ENCODE peak calls at places on chromosome 22, in seven cellular contexts. One of them, this sample, is unnamed.

GRCh38 chr22:23649071-23649501 is 17.0 kb upstream of the DRICH1 start:
- DNase-seq in glutamatergic neuron: no peak
- DNase-seq in OCI-LY7: no peak
- DNase-seq in SHP77 treated with DMSO at 0.1 percent for 48 hours: no peak
- DNase-seq in CD8-positive, alpha-beta memory T cell: no peak
- DNase-seq in left cardiac atrium: no peak
- DNase-seq in AG04450: no peak
- DNase-seq in this sample: no peak

GRCh38 chr22:49975543-49976389 is 15.2 kb downstream of the PIM3 start:
- DNase-seq in AG04450: no peak
- DNase-seq in SHP77 treated with DMSO at 0.1 percent for 48 hours: no peak
- DNase-seq in left cardiac atrium: peak
- DNase-seq in OCI-LY7: no peak
- DNase-seq in CD8-positive, alpha-beta memory T cell: no peak
- DNase-seq in glutamatergic neuron: peak
- DNase-seq in this sample: peak

GRCh38 chr22:40279017-40279416 is 67.3 kb upstream of the ADSL start:
- DNase-seq in glutamatergic neuron: no peak
- DNase-seq in left cardiac atrium: no peak
- DNase-seq in CD8-positive, alpha-beta memory T cell: no peak
- DNase-seq in OCI-LY7: no peak
- DNase-seq in SHP77 treated with DMSO at 0.1 percent for 48 hours: no peak
- DNase-seq in AG04450: no peak
- DNase-seq in this sample: no peak

GRCh38 chr22:30694171-30694637 is 470 bp upstream of the OSBP2 start:
- DNase-seq in AG04450: peak
- DNase-seq in glutamatergic neuron: peak
- DNase-seq in CD8-positive, alpha-beta memory T cell: peak
- DNase-seq in left cardiac atrium: peak
- DNase-seq in OCI-LY7: no peak
- DNase-seq in SHP77 treated with DMSO at 0.1 percent for 48 hours: peak
- DNase-seq in this sample: peak

GRCh38 chr22:29268511-29269229 is 602 bp downstream of the EWSR1 start:
- DNase-seq in CD8-positive, alpha-beta memory T cell: no peak
- DNase-seq in AG04450: peak
- DNase-seq in left cardiac atrium: peak
- DNase-seq in glutamatergic neuron: peak
- DNase-seq in OCI-LY7: peak
- DNase-seq in SHP77 treated with DMSO at 0.1 percent for 48 hours: no peak
- DNase-seq in this sample: peak

GRCh38 chr22:25403752-25404471 is 160.6 kb upstream of the GRK3 start:
- DNase-seq in left cardiac atrium: no peak
- DNase-seq in SHP77 treated with DMSO at 0.1 percent for 48 hours: no peak
- DNase-seq in glutamatergic neuron: no peak
- DNase-seq in OCI-LY7: no peak
- DNase-seq in CD8-positive, alpha-beta memory T cell: no peak
- DNase-seq in AG04450: no peak
- DNase-seq in this sample: peak

GRCh38 chr22:37260939-37261338 is 16.9 kb upstream of the RAC2 start:
- DNase-seq in glutamatergic neuron: peak
- DNase-seq in SHP77 treated with DMSO at 0.1 percent for 48 hours: no peak
- DNase-seq in AG04450: no peak
- DNase-seq in CD8-positive, alpha-beta memory T cell: peak
- DNase-seq in OCI-LY7: peak
- DNase-seq in left cardiac atrium: peak
- DNase-seq in this sample: peak

GRCh38 chr22:46721716-46722115 is 16.3 kb downstream of the CERK start:
- DNase-seq in CD8-positive, alpha-beta memory T cell: no peak
- DNase-seq in left cardiac atrium: no peak
- DNase-seq in AG04450: no peak
- DNase-seq in glutamatergic neuron: no peak
- DNase-seq in OCI-LY7: no peak
- DNase-seq in SHP77 treated with DMSO at 0.1 percent for 48 hours: no peak
- DNase-seq in this sample: no peak

GRCh38 chr22:38327805-38328204 is 10.6 kb upstream of the CSNK1E start:
- DNase-seq in left cardiac atrium: no peak
- DNase-seq in glutamatergic neuron: no peak
- DNase-seq in SHP77 treated with DMSO at 0.1 percent for 48 hours: no peak
- DNase-seq in OCI-LY7: no peak
- DNase-seq in AG04450: no peak
- DNase-seq in CD8-positive, alpha-beta memory T cell: no peak
- DNase-seq in this sample: no peak

GRCh38 chr22:45242778-45243191 is 2.1 kb upstream of the KIAA0930 start:
- DNase-seq in left cardiac atrium: no peak
- DNase-seq in SHP77 treated with DMSO at 0.1 percent for 48 hours: peak
- DNase-seq in OCI-LY7: no peak
- DNase-seq in CD8-positive, alpha-beta memory T cell: no peak
- DNase-seq in AG04450: no peak
- DNase-seq in glutamatergic neuron: no peak
- DNase-seq in this sample: peak

GRCh38 chr22:47110817-47111443 is 348.5 kb downstream of the TBC1D22A start:
- DNase-seq in CD8-positive, alpha-beta memory T cell: no peak
- DNase-seq in AG04450: no peak
- DNase-seq in SHP77 treated with DMSO at 0.1 percent for 48 hours: no peak
- DNase-seq in OCI-LY7: no peak
- DNase-seq in glutamatergic neuron: no peak
- DNase-seq in left cardiac atrium: no peak
- DNase-seq in this sample: no peak

GRCh38 chr22:32771761-32772160 is 29.7 kb upstream of the TIMP3 start:
- DNase-seq in AG04450: no peak
- DNase-seq in CD8-positive, alpha-beta memory T cell: no peak
- DNase-seq in left cardiac atrium: no peak
- DNase-seq in OCI-LY7: no peak
- DNase-seq in SHP77 treated with DMSO at 0.1 percent for 48 hours: no peak
- DNase-seq in glutamatergic neuron: no peak
- DNase-seq in this sample: no peak